ENCODE peak calls at places on chromosomes 2 and 18, in four cellular contexts. A is neural progenitor cell, F is Panc1, M is H54. W is an unnamed sample.

GRCh38 chr2:226116346-226116745 is 683.3 kb downstream of the IRS1 start:
- DNase-seq in A (no peak), F (no peak), M (no peak), W (no peak)

GRCh38 chr2:179593323-179593722 is 268.1 kb downstream of the ZNF385B start:
- DNase-seq in A (no peak), F (no peak), M (no peak), W (no peak)

GRCh38 chr18:8835556-8835955 is 130.2 kb downstream of the MTCL1 start:
- DNase-seq in A (no peak), F (no peak), M (no peak), W (no peak)

GRCh38 chr2:102258386-102259074 is 52.8 kb upstream of the IL1RL1 start:
- DNase-seq in A (no peak), F (peak), M (peak), W (peak)

GRCh38 chr18:10216809-10217208 is 237.6 kb upstream of the APCDD1 start:
- DNase-seq in A (no peak), F (no peak), M (no peak), W (no peak)

GRCh38 chr2:119114266-119114665 is 44.3 kb downstream of the C1QL2 start:
- DNase-seq in A (no peak), F (no peak), M (no peak), W (no peak)

GRCh38 chr2:41722668-41723369 is 325.0 kb upstream of the PKDCC start:
- DNase-seq in A (no peak), F (no peak), M (no peak), W (no peak)

GRCh38 chr2:172698041-172698863 is 37.4 kb upstream of the RAPGEF4 start:
- DNase-seq in A (no peak), F (no peak), M (peak), W (peak)

GRCh38 chr2:238202326-238203103 is 980 bp downstream of the ILKAP start:
- DNase-seq in A (peak), F (no peak), M (peak), W (no peak)

GRCh38 chr2:45631319-45631718 is 20.2 kb upstream of the PRKCE start:
- DNase-seq in A (no peak), F (no peak), M (no peak), W (no peak)

GRCh38 chr2:189628817-189629552 is 32.3 kb upstream of the ASNSD1 start:
- DNase-seq in A (no peak), F (no peak), M (no peak), W (no peak)

GRCh38 chr2:105919191-105919811 is 174.6 kb downstream of the NCK2 start:
- DNase-seq in A (no peak), F (no peak), M (no peak), W (no peak)

W was measured in SW 1271.